ENCODE peak calls at places on chromosome 4, in eight cellular contexts. One of them, this sample, is unnamed.

GRCh38 chr4:3642056-3642630 is 109.9 kb upstream of the LRPAP1 start:
- DNase-seq in GM12865: no peak
- DNase-seq in GM10248: no peak
- DNase-seq in HFFc6: no peak
- DNase-seq in PC-3: no peak
- DNase-seq in HL-60: no peak
- DNase-seq in astrocyte of the spinal cord: no peak
- DNase-seq in fibroblast of mammary gland: no peak
- DNase-seq in this sample: no peak

GRCh38 chr4:172202480-172203076 is 389.4 kb downstream of the GALNTL6 start:
- DNase-seq in GM12865: peak; percentile 62
- DNase-seq in GM10248: peak; percentile 17
- DNase-seq in HFFc6: peak; percentile 17
- DNase-seq in PC-3: peak; percentile 40
- DNase-seq in HL-60: peak; percentile 8
- DNase-seq in astrocyte of the spinal cord: peak; percentile 44
- DNase-seq in fibroblast of mammary gland: peak; percentile 49
- DNase-seq in this sample: peak; percentile 18

GRCh38 chr4:132737344-132737743 is 411.8 kb upstream of the PCDH10 start:
- DNase-seq in GM12865: no peak
- DNase-seq in GM10248: no peak
- DNase-seq in HFFc6: no peak
- DNase-seq in PC-3: no peak
- DNase-seq in HL-60: no peak
- DNase-seq in astrocyte of the spinal cord: no peak
- DNase-seq in fibroblast of mammary gland: no peak
- DNase-seq in this sample: no peak

GRCh38 chr4:101020956-101021355 is 326.4 kb downstream of the PPP3CA start:
- DNase-seq in GM12865: peak; percentile 80
- DNase-seq in GM10248: no peak
- DNase-seq in HFFc6: peak; percentile 52
- DNase-seq in PC-3: peak; percentile 69
- DNase-seq in HL-60: no peak
- DNase-seq in astrocyte of the spinal cord: peak; percentile 69
- DNase-seq in fibroblast of mammary gland: peak; percentile 63
- DNase-seq in this sample: peak; percentile 27

GRCh38 chr4:38162240-38162784 is 202.1 kb downstream of the PTTG2 start:
- DNase-seq in GM12865: no peak
- DNase-seq in GM10248: no peak
- DNase-seq in HFFc6: peak; percentile 84
- DNase-seq in PC-3: peak; percentile 76
- DNase-seq in HL-60: no peak
- DNase-seq in astrocyte of the spinal cord: peak; percentile 94
- DNase-seq in fibroblast of mammary gland: peak; percentile 94
- DNase-seq in this sample: no peak

GRCh38 chr4:54085284-54085683 is 14.7 kb upstream of the GSX2 start:
- DNase-seq in GM12865: no peak
- DNase-seq in GM10248: no peak
- DNase-seq in HFFc6: peak; percentile 81
- DNase-seq in PC-3: peak; percentile 97
- DNase-seq in HL-60: no peak
- DNase-seq in astrocyte of the spinal cord: peak; percentile 82
- DNase-seq in fibroblast of mammary gland: peak; percentile 97
- DNase-seq in this sample: no peak

GRCh38 chr4:4386736-4387392 is at the start of gene NSG1:
- DNase-seq in GM12865: peak; percentile 8
- DNase-seq in GM10248: no peak
- DNase-seq in HFFc6: no peak
- DNase-seq in PC-3: no peak
- DNase-seq in HL-60: no peak
- DNase-seq in astrocyte of the spinal cord: peak; percentile 9
- DNase-seq in fibroblast of mammary gland: peak; percentile 14
- DNase-seq in this sample: peak; percentile 45

GRCh38 chr4:9996319-9997110 is 24.8 kb downstream of the SLC2A9 start:
- DNase-seq in GM12865: no peak
- DNase-seq in GM10248: no peak
- DNase-seq in HFFc6: no peak
- DNase-seq in PC-3: no peak
- DNase-seq in HL-60: no peak
- DNase-seq in astrocyte of the spinal cord: no peak
- DNase-seq in fibroblast of mammary gland: peak; percentile 17
- DNase-seq in this sample: no peak

GRCh38 chr4:100165809-100166208 is 24.5 kb downstream of the DDIT4L start:
- DNase-seq in GM12865: peak; percentile 23
- DNase-seq in GM10248: no peak
- DNase-seq in HFFc6: no peak
- DNase-seq in PC-3: no peak
- DNase-seq in HL-60: no peak
- DNase-seq in astrocyte of the spinal cord: no peak
- DNase-seq in fibroblast of mammary gland: no peak
- DNase-seq in this sample: no peak

GRCh38 chr4:24805036-24805435 is 9.7 kb downstream of the SOD3 start:
- DNase-seq in GM12865: no peak
- DNase-seq in GM10248: no peak
- DNase-seq in HFFc6: no peak
- DNase-seq in PC-3: no peak
- DNase-seq in HL-60: no peak
- DNase-seq in astrocyte of the spinal cord: no peak
- DNase-seq in fibroblast of mammary gland: no peak
- DNase-seq in this sample: no peak

GRCh38 chr4:189021831-189022230 is 882.6 kb downstream of the TRIML1 start:
- DNase-seq in GM12865: no peak
- DNase-seq in GM10248: no peak
- DNase-seq in HFFc6: peak; percentile 64
- DNase-seq in PC-3: peak; percentile 22
- DNase-seq in HL-60: no peak
- DNase-seq in astrocyte of the spinal cord: no peak
- DNase-seq in fibroblast of mammary gland: peak; percentile 60
- DNase-seq in this sample: no peak

GRCh38 chr4:30746735-30747134 is 26.6 kb downstream of the PCDH7 start:
- DNase-seq in GM12865: no peak
- DNase-seq in GM10248: no peak
- DNase-seq in HFFc6: no peak
- DNase-seq in PC-3: no peak
- DNase-seq in HL-60: no peak
- DNase-seq in astrocyte of the spinal cord: no peak
- DNase-seq in fibroblast of mammary gland: peak; percentile 16
- DNase-seq in this sample: no peak

GRCh38 chr4:3685081-3685645 is 81.0 kb upstream of the ADRA2C start:
- DNase-seq in GM12865: no peak
- DNase-seq in GM10248: no peak
- DNase-seq in HFFc6: no peak
- DNase-seq in PC-3: no peak
- DNase-seq in HL-60: no peak
- DNase-seq in astrocyte of the spinal cord: no peak
- DNase-seq in fibroblast of mammary gland: no peak
- DNase-seq in this sample: no peak

GRCh38 chr4:154152546-154152945 is 339.1 kb downstream of the DCHS2 start:
- DNase-seq in GM12865: no peak
- DNase-seq in GM10248: no peak
- DNase-seq in HFFc6: no peak
- DNase-seq in PC-3: no peak
- DNase-seq in HL-60: no peak
- DNase-seq in astrocyte of the spinal cord: no peak
- DNase-seq in fibroblast of mammary gland: no peak
- DNase-seq in this sample: no peak
- TF ChIP-seq CTCF in GM12865: no peak
- TF ChIP-seq CTCF in GM10248: no peak
- TF ChIP-seq CTCF in HFFc6: no peak
- TF ChIP-seq CTCF in PC-3: no peak
- TF ChIP-seq CTCF in HL-60: no peak
- TF ChIP-seq CTCF in astrocyte of the spinal cord: no peak
- TF ChIP-seq CTCF in fibroblast of mammary gland: no peak
- TF ChIP-seq CTCF in this sample: no peak

DNA sequence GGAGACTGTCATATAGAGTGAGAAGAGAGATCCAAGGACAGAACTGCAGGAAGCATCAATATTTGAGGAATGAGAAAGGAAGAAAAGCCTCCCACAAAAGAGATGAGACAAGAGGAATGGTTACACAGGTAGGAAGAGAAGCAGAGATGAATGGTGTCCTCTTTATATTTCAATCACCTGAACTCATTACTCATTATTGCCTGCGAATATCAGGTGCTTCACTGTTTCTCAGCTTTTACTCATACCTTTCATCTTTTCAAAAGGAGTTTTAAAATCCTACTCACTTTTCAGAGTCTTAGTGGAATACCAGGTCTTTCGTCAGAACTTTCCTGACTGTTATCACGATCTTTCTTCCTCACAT is 14.9 kb upstream of the SEC24D start:
- DNase-seq in GM12865: no peak
- DNase-seq in GM10248: no peak
- DNase-seq in HFFc6: no peak
- DNase-seq in PC-3: no peak
- DNase-seq in HL-60: no peak
- DNase-seq in astrocyte of the spinal cord: peak; percentile 18
- DNase-seq in fibroblast of mammary gland: no peak
- DNase-seq in this sample: no peak
- TF ChIP-seq CTCF in GM12865: no peak
- TF ChIP-seq CTCF in GM10248: no peak
- TF ChIP-seq CTCF in HFFc6: no peak
- TF ChIP-seq CTCF in PC-3: no peak
- TF ChIP-seq CTCF in HL-60: no peak
- TF ChIP-seq CTCF in astrocyte of the spinal cord: no peak
- TF ChIP-seq CTCF in fibroblast of mammary gland: no peak
- TF ChIP-seq CTCF in this sample: no peak

GRCh38 chr4:56048621-56049427 is 100.1 kb downstream of the CEP135 start:
- DNase-seq in GM12865: peak; percentile 75
- DNase-seq in GM10248: peak; percentile 84
- DNase-seq in HFFc6: peak; percentile 19
- DNase-seq in PC-3: peak; percentile 61
- DNase-seq in HL-60: peak; percentile 15
- DNase-seq in astrocyte of the spinal cord: peak; percentile 59
- DNase-seq in fibroblast of mammary gland: peak; percentile 28
- DNase-seq in this sample: peak; percentile 89
- TF ChIP-seq CTCF in GM12865: peak; percentile 60
- TF ChIP-seq CTCF in GM10248: peak; percentile 64
- TF ChIP-seq CTCF in HFFc6: peak; percentile 28
- TF ChIP-seq CTCF in PC-3: peak; percentile 24
- TF ChIP-seq CTCF in HL-60: peak; percentile 4
- TF ChIP-seq CTCF in astrocyte of the spinal cord: peak; percentile 45
- TF ChIP-seq CTCF in fibroblast of mammary gland: no peak
- TF ChIP-seq CTCF in this sample: peak; percentile 85

GRCh38 chr4:75308049-75308448 is 206.2 kb downstream of the RCHY1 start:
- DNase-seq in GM12865: no peak
- DNase-seq in GM10248: no peak
- DNase-seq in HFFc6: no peak
- DNase-seq in PC-3: no peak
- DNase-seq in HL-60: no peak
- DNase-seq in astrocyte of the spinal cord: no peak
- DNase-seq in fibroblast of mammary gland: no peak
- DNase-seq in this sample: no peak

GRCh38 chr4:75302648-75303047 is 211.6 kb downstream of the RCHY1 start:
- DNase-seq in GM12865: no peak
- DNase-seq in GM10248: no peak
- DNase-seq in HFFc6: no peak
- DNase-seq in PC-3: no peak
- DNase-seq in HL-60: no peak
- DNase-seq in astrocyte of the spinal cord: no peak
- DNase-seq in fibroblast of mammary gland: no peak
- DNase-seq in this sample: no peak

GRCh38 chr4:75306496-75306895 is 207.7 kb downstream of the RCHY1 start:
- DNase-seq in GM12865: no peak
- DNase-seq in GM10248: no peak
- DNase-seq in HFFc6: no peak
- DNase-seq in PC-3: no peak
- DNase-seq in HL-60: no peak
- DNase-seq in astrocyte of the spinal cord: no peak
- DNase-seq in fibroblast of mammary gland: no peak
- DNase-seq in this sample: no peak
- TF ChIP-seq CTCF in GM12865: no peak
- TF ChIP-seq CTCF in GM10248: no peak
- TF ChIP-seq CTCF in HFFc6: no peak
- TF ChIP-seq CTCF in PC-3: no peak
- TF ChIP-seq CTCF in HL-60: no peak
- TF ChIP-seq CTCF in astrocyte of the spinal cord: no peak
- TF ChIP-seq CTCF in fibroblast of mammary gland: no peak
- TF ChIP-seq CTCF in this sample: no peak

GRCh38 chr4:56657818-56658217 is 23.3 kb downstream of the HOPX start:
- DNase-seq in GM12865: no peak
- DNase-seq in GM10248: no peak
- DNase-seq in HFFc6: no peak
- DNase-seq in PC-3: no peak
- DNase-seq in HL-60: no peak
- DNase-seq in astrocyte of the spinal cord: no peak
- DNase-seq in fibroblast of mammary gland: no peak
- DNase-seq in this sample: no peak

GRCh38 chr4:56655209-56655626 is 25.9 kb downstream of the HOPX start:
- DNase-seq in GM12865: no peak
- DNase-seq in GM10248: peak; percentile 20
- DNase-seq in HFFc6: no peak
- DNase-seq in PC-3: peak; percentile 14
- DNase-seq in HL-60: no peak
- DNase-seq in astrocyte of the spinal cord: peak; percentile 49
- DNase-seq in fibroblast of mammary gland: peak; percentile 25
- DNase-seq in this sample: peak; percentile 46

GRCh38 chr4:56655627-56656345 is 25.3 kb downstream of the HOPX start:
- DNase-seq in GM12865: no peak
- DNase-seq in GM10248: peak; percentile 36
- DNase-seq in HFFc6: no peak
- DNase-seq in PC-3: no peak
- DNase-seq in HL-60: no peak
- DNase-seq in astrocyte of the spinal cord: no peak
- DNase-seq in fibroblast of mammary gland: no peak
- DNase-seq in this sample: peak; percentile 55

GRCh38 chr4:56657128-56657527 is 24.0 kb downstream of the HOPX start:
- DNase-seq in GM12865: no peak
- DNase-seq in GM10248: no peak
- DNase-seq in HFFc6: no peak
- DNase-seq in PC-3: no peak
- DNase-seq in HL-60: no peak
- DNase-seq in astrocyte of the spinal cord: no peak
- DNase-seq in fibroblast of mammary gland: no peak
- DNase-seq in this sample: no peak

DNA sequence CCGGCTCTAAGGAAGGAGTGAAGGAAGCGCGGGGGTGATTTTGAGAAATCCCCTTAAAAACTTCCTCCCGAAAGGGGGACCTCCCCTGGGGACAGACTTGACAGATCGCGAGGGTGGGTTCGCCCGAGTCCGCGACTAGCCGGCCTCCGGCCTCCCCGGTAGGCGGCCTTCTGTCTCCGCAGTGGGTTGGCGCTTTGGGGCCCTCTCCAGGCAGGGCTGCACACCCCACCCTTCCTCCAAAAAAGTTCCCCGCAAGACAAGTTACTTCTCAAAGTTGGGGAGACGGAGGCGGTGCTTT is 24.8 kb downstream of the HOPX start:
- DNase-seq in GM12865: peak; percentile 18
- DNase-seq in GM10248: peak; percentile 48
- DNase-seq in HFFc6: no peak
- DNase-seq in PC-3: no peak
- DNase-seq in HL-60: no peak
- DNase-seq in astrocyte of the spinal cord: no peak
- DNase-seq in fibroblast of mammary gland: no peak
- DNase-seq in this sample: peak; percentile 71
- TF ChIP-seq CTCF in GM12865: no peak
- TF ChIP-seq CTCF in GM10248: peak; percentile 17
- TF ChIP-seq CTCF in HFFc6: no peak
- TF ChIP-seq CTCF in PC-3: no peak
- TF ChIP-seq CTCF in HL-60: no peak
- TF ChIP-seq CTCF in astrocyte of the spinal cord: peak; percentile 48
- TF ChIP-seq CTCF in fibroblast of mammary gland: peak; percentile 36
- TF ChIP-seq CTCF in this sample: no peak